ENCODE peak calls at places on chromosomes 12 and 14, in four cellular contexts. C is lung, R is esophagus squamous epithelium, Q is Peyer's patch. H is an unnamed sample. For H3K36me3, the result is how much of the 10 kb centered on the place peaks cover.

GRCh38 chr14:99259327-99259726 is 12.7 kb downstream of the BCL11B start:
- DNase-seq in C (no peak), R (no peak), Q (no peak), H (no peak)

GRCh38 chr12:76024942-76025600 is 6.5 kb downstream of the PHLDA1 start:
- DNase-seq in C (no peak), R (no peak), Q (no peak), H (no peak)

GRCh38 chr14:23187925-23188324 is 4.5 kb upstream of the SLC7A8 start:
- DNase-seq in C (no peak), R (no peak), Q (no peak), H (no peak)

GRCh38 chr14:50854521-50854920 is 17.3 kb upstream of the ABHD12B start:
- DNase-seq in C (no peak), R (no peak), Q (no peak), H (no peak)

GRCh38 chr12:132572801-132573760 is 37.3 kb downstream of the LRCOL1 start:
- DNase-seq in C (no peak), R (no peak), Q (no peak), H (no peak)

GRCh38 chr12:79886917-79887519 is 47.9 kb downstream of the PPP1R12A start:
- DNase-seq in C (no peak), R (no peak), Q (no peak), H (no peak)

GRCh38 chr12:125113800-125114199 is 48.6 kb downstream of the AACS start:
- DNase-seq in C (no peak), R (no peak), Q (no peak), H (no peak)

GRCh38 chr12:75666126-75666979 is 154.9 kb upstream of the KRR1 start:
- DNase-seq in C (no peak), R (no peak), Q (no peak), H (peak)

GRCh38 chr12:100375023-100375737 is 18.3 kb downstream of the SLC17A8 start:
- DNase-seq in C (peak), R (no peak), Q (peak), H (no peak)

GRCh38 chr14:101731187-101732080 is 30.1 kb upstream of the PPP2R5C start:
- DNase-seq in C (peak), R (peak), Q (peak), H (peak)

GRCh38 chr12:117521327-117521726 is 159.9 kb upstream of the NOS1 start:
- DNase-seq in C (no peak), R (no peak), Q (no peak), H (no peak)

GRCh38 chr12:96045566-96045965 is 10.2 kb upstream of the LTA4H start:
- DNase-seq in C (no peak), R (no peak), Q (peak), H (no peak)

GRCh38 chr12:124020398-124021024 is 47.5 kb downstream of the ZNF664 start:
- DNase-seq in C (no peak), R (no peak), Q (no peak), H (no peak)

GRCh38 chr12:50221228-50222008 is 54.2 kb upstream of the CERS5 start:
- DNase-seq in C (no peak), R (no peak), Q (no peak), H (no peak)

GRCh38 chr12:49643135-49643534 is 19.8 kb downstream of the PRPF40B start:
- DNase-seq in C (no peak), R (no peak), Q (no peak), H (no peak)

GRCh38 chr14:54478621-54479215 is 10.1 kb downstream of the GMFB start:
- DNase-seq in C (no peak), R (no peak), Q (no peak), H (no peak)

GRCh38 chr14:99481745-99482099 is 513 bp downstream of the CCNK start:
- DNase-seq in C (no peak), R (no peak), Q (no peak), H (no peak)

GRCh38 chr12:3224530-3224903 is 147.3 kb downstream of the TSPAN9 start:
- DNase-seq in C (no peak), R (no peak), Q (no peak), H (no peak)
- H3K27ac ChIP-seq in C (peak), R (no peak), Q (no peak), H (no peak)

GRCh38 chr14:102941419-102942011 is 19.1 kb downstream of the AMN start:
- DNase-seq in C (no peak), R (no peak), Q (peak), H (no peak)
- H3K4me3 ChIP-seq in C (no peak), R (no peak), Q (no peak), H (no peak)

GRCh38 chr14:64731141-64731581 is 26.9 kb downstream of the PLEKHG3 start:
- DNase-seq in C (no peak), R (no peak), Q (no peak), H (no peak)

GRCh38 chr14:64730681-64731080 is 26.5 kb downstream of the PLEKHG3 start:
- DNase-seq in C (no peak), R (no peak), Q (no peak), H (no peak)

GRCh38 chr14:64733321-64733720 is 29.1 kb downstream of the PLEKHG3 start:
- DNase-seq in C (no peak), R (no peak), Q (no peak), H (no peak)

GRCh38 chr14:64732536-64733120 is 28.4 kb downstream of the PLEKHG3 start:
- DNase-seq in C (no peak), R (no peak), Q (no peak), H (peak)

DNA sequence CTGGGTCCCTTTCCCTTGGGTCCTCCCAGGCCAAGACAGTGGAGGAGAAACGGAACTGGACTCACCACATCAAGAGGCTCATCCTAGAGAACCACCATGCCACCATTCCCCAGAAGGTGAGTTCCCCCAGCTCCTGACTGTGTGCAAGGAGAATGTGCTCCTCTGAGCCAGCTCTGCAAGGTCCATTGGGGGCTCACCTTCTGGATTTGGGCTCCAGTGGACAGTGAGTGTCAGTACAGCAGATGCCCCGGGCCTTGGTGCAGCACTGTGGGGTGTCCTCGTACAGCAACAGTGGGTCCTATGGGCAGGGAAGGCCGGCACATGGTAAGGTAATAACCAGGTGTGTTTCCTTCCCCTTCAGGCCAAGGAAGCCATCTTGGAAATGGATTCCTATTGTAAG is 27.8 kb downstream of the PLEKHG3 start:
- DNase-seq in C (no peak), R (no peak), Q (no peak), H (peak)
- H3K36me3 ChIP-seq in C (under half), R (half or more), Q (under half), H (under half)

DNA sequence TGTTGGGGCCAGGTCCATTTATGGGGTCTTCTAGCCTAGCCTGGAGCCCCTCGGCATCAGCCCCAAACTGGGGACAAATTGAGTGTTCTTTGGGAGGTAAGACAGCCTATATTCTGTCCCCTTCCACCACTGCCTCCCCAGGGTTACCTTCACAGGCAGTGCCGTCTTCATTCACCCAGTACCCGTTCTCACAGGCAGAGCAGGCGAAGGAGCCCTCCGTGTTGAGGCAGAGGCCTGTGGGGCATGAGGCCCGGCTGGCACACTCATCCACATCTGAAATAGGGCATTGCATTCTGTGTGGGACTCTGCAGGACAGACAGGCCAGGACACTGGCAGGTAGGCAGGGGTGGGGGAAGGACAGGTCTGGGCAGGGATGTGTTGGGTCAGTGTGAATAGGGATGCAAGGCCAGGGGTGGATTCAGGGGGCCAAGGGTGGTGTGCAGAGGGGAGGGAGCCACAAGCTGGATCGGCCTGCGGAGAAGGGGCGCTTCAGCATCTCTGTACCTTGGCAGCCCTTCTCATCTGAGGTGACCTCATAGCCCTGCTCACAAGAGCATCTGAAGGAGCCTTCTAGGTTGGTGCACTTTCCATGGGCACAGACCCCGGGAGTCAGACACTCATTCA is 16.1 kb downstream of the ISCA2 start:
- DNase-seq in C (no peak), R (no peak), Q (no peak), H (no peak)
- H3K27ac ChIP-seq in C (no peak), R (no peak), Q (no peak), H (no peak)

DNA sequence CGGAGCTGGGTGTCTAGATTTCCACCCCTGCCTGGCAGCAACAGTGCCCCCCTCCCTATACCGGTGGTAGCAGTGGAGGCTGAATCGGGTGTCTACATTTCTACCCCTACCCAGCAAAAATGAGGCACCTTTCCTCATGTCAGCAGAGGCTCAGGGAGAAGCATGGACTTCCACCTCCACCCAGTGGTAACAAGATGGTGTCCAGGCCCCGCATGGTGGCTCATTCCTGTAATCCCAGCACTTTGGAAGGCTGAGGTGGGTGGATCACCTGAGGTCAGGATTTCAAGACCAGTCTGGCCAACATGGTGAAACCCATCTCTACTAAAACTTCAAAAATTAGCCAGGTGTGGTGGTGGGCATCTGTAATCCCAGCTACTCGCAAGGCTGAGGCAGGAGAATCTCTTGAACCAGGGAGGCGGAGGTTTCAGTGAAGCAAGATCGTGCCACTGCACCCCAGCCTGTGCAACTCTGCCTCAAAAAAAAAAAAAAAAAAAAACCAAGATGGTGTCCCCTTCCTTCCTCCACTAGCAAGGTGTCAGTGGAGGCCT is 35.5 kb upstream of the OR5AU1 start:
- DNase-seq in C (no peak), R (no peak), Q (no peak), H (no peak)
- H3K4me3 ChIP-seq in C (no peak), R (peak), Q (no peak), H (no peak)

GRCh38 chr14:81504864-81505263 is 28.8 kb downstream of the SEL1L start:
- DNase-seq in C (no peak), R (no peak), Q (no peak), H (no peak)
- H3K36me3 ChIP-seq in C (under half), R (under half), Q (under half), H (under half)

DNA sequence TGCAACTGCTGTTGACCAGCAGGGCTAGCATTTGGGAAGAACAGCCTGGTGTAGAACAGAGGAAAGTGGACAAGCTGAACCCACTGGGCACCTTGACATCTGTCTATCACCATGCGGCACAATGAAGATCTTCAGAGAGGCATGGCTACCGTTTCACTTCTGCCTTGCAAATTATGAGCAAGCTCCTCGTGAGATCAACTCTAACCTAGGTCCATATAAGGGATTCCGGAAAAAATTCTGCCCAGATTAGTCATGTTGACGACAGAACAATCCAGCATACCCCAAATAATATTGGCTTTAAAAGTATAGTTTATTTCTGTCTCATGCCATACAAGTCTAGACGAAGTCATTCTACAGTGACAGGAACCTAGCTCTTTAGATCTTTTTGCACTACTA is 91.6 kb upstream of the ATF7IP start:
- DNase-seq in C (no peak), R (no peak), Q (no peak), H (no peak)
- H3K27ac ChIP-seq in C (no peak), R (peak), Q (no peak), H (peak)

H was measured in right lobe of liver.